ENCODE peak calls at places on chromosomes 1 and 21, in six cellular contexts. One of them, this sample, is unnamed.

GRCh38 chr1:176773038-176773437 is 310.1 kb downstream of the PAPPA2 start:
- DNase-seq in IMR-90: no peak
- DNase-seq in H1: no peak
- DNase-seq in mesendoderm: no peak
- DNase-seq in H9: no peak
- DNase-seq in mesenchymal stem cell: no peak
- DNase-seq in this sample: no peak

GRCh38 chr1:21175670-21176581 is 771 bp downstream of the EIF4G3 start:
- DNase-seq in IMR-90: no peak
- DNase-seq in mesendoderm: peak; percentile 78
- DNase-seq in H1: peak; percentile 73
- DNase-seq in mesenchymal stem cell: peak; percentile 67
- DNase-seq in H9: peak; percentile 43
- DNase-seq in this sample: peak; percentile 36

GRCh38 chr1:40926441-40926840 is 53.1 kb upstream of the CTPS1 start:
- DNase-seq in mesenchymal stem cell: peak; percentile 41
- DNase-seq in IMR-90: no peak
- DNase-seq in H9: no peak
- DNase-seq in mesendoderm: no peak
- DNase-seq in H1: no peak
- DNase-seq in this sample: no peak

GRCh38 chr1:115829023-115829674 is 11.8 kb downstream of the NHLH2 start:
- DNase-seq in mesendoderm: peak; percentile 92
- DNase-seq in H9: no peak
- DNase-seq in IMR-90: peak; percentile 84
- DNase-seq in H1: peak; percentile 50
- DNase-seq in mesenchymal stem cell: peak; percentile 93
- DNase-seq in this sample: no peak

GRCh38 chr1:22550021-22550420 is 13.3 kb upstream of the EPHA8 start:
- DNase-seq in H9: no peak
- DNase-seq in mesenchymal stem cell: no peak
- DNase-seq in IMR-90: no peak
- DNase-seq in mesendoderm: no peak
- DNase-seq in H1: no peak
- DNase-seq in this sample: no peak

GRCh38 chr1:233389169-233389568 is 61.6 kb downstream of the MAP3K21 start:
- DNase-seq in mesendoderm: peak; percentile 12
- DNase-seq in H1: no peak
- DNase-seq in H9: no peak
- DNase-seq in mesenchymal stem cell: no peak
- DNase-seq in IMR-90: no peak
- DNase-seq in this sample: no peak

GRCh38 chr1:234603221-234604204 is 6.5 kb downstream of the IRF2BP2 start:
- DNase-seq in IMR-90: peak; percentile 77
- DNase-seq in mesendoderm: no peak
- DNase-seq in mesenchymal stem cell: peak; percentile 83
- DNase-seq in H9: no peak
- DNase-seq in H1: no peak
- DNase-seq in this sample: no peak

GRCh38 chr21:38989097-38989744 is 183.5 kb downstream of the ETS2 start:
- DNase-seq in mesendoderm: no peak
- DNase-seq in IMR-90: no peak
- DNase-seq in H1: no peak
- DNase-seq in mesenchymal stem cell: no peak
- DNase-seq in H9: no peak
- DNase-seq in this sample: no peak

GRCh38 chr1:222040163-222040900 is 298.4 kb upstream of the DUSP10 start:
- DNase-seq in mesenchymal stem cell: no peak
- DNase-seq in H9: no peak
- DNase-seq in H1: no peak
- DNase-seq in IMR-90: no peak
- DNase-seq in mesendoderm: no peak
- DNase-seq in this sample: no peak

GRCh38 chr1:9717193-9718005 is 65.9 kb downstream of the PIK3CD start:
- DNase-seq in mesendoderm: peak; percentile 86
- DNase-seq in mesenchymal stem cell: no peak
- DNase-seq in H9: peak; percentile 78
- DNase-seq in H1: no peak
- DNase-seq in IMR-90: no peak
- DNase-seq in this sample: no peak

GRCh38 chr1:235557495-235557894 is 53.2 kb upstream of the B3GALNT2 start:
- DNase-seq in mesenchymal stem cell: no peak
- DNase-seq in mesendoderm: peak; percentile 39
- DNase-seq in IMR-90: no peak
- DNase-seq in H9: peak; percentile 60
- DNase-seq in H1: peak; percentile 83
- DNase-seq in this sample: no peak

GRCh38 chr1:202117898-202118371 is 4.8 kb upstream of the GPR37L1 start:
- DNase-seq in H1: no peak
- DNase-seq in mesenchymal stem cell: no peak
- DNase-seq in H9: no peak
- DNase-seq in mesendoderm: no peak
- DNase-seq in IMR-90: no peak
- DNase-seq in this sample: no peak

GRCh38 chr21:39086547-39086946 is 96.7 kb downstream of the PSMG1 start:
- DNase-seq in mesenchymal stem cell: no peak
- DNase-seq in mesendoderm: no peak
- DNase-seq in H9: no peak
- DNase-seq in IMR-90: no peak
- DNase-seq in H1: no peak
- DNase-seq in this sample: no peak

GRCh38 chr1:186183219-186183618 is 191.8 kb downstream of the TPR start:
- DNase-seq in IMR-90: peak; percentile 58
- DNase-seq in H1: no peak
- DNase-seq in H9: no peak
- DNase-seq in mesenchymal stem cell: peak; percentile 24
- DNase-seq in mesendoderm: no peak
- DNase-seq in this sample: no peak

GRCh38 chr1:179142889-179143299 is 61.0 kb downstream of the TOR3A start:
- DNase-seq in IMR-90: peak; percentile 99
- DNase-seq in H1: no peak
- DNase-seq in mesendoderm: peak; percentile 67
- DNase-seq in mesenchymal stem cell: peak; percentile 99
- DNase-seq in H9: no peak
- DNase-seq in this sample: no peak

GRCh38 chr1:219209578-219209977 is 35.9 kb downstream of the LYPLAL1 start:
- DNase-seq in H9: no peak
- DNase-seq in mesenchymal stem cell: no peak
- DNase-seq in IMR-90: no peak
- DNase-seq in H1: no peak
- DNase-seq in mesendoderm: peak; percentile 80
- DNase-seq in this sample: no peak

GRCh38 chr21:38815060-38815405 is 9.3 kb downstream of the ETS2 start:
- DNase-seq in mesenchymal stem cell: peak; percentile 57
- DNase-seq in H9: no peak
- DNase-seq in IMR-90: peak; percentile 95
- DNase-seq in H1: no peak
- DNase-seq in mesendoderm: no peak
- DNase-seq in this sample: no peak

GRCh38 chr1:116448785-116449385 is 75.8 kb downstream of the ATP1A1 start:
- DNase-seq in mesenchymal stem cell: peak; percentile 21
- DNase-seq in H1: no peak
- DNase-seq in H9: no peak
- DNase-seq in mesendoderm: no peak
- DNase-seq in IMR-90: peak; percentile 9
- DNase-seq in this sample: no peak

GRCh38 chr1:54037476-54037875 is 15.5 kb downstream of the TMEM59 start:
- DNase-seq in IMR-90: peak; percentile 60
- DNase-seq in mesendoderm: no peak
- DNase-seq in mesenchymal stem cell: no peak
- DNase-seq in H1: no peak
- DNase-seq in H9: no peak
- DNase-seq in this sample: no peak

GRCh38 chr1:231214918-231215675 is 25.9 kb upstream of the GNPAT start:
- DNase-seq in mesenchymal stem cell: no peak
- DNase-seq in IMR-90: no peak
- DNase-seq in mesendoderm: no peak
- DNase-seq in H1: no peak
- DNase-seq in H9: no peak
- DNase-seq in this sample: no peak

GRCh38 chr1:231216515-231216914 is 24.5 kb upstream of the GNPAT start:
- DNase-seq in H1: no peak
- DNase-seq in mesenchymal stem cell: no peak
- DNase-seq in IMR-90: no peak
- DNase-seq in mesendoderm: peak; percentile 27
- DNase-seq in H9: no peak
- DNase-seq in this sample: no peak

GRCh38 chr1:231215676-231216385 is 25.2 kb upstream of the GNPAT start:
- DNase-seq in mesendoderm: no peak
- DNase-seq in mesenchymal stem cell: no peak
- DNase-seq in H1: no peak
- DNase-seq in IMR-90: no peak
- DNase-seq in H9: no peak
- DNase-seq in this sample: no peak

GRCh38 chr1:231211005-231211857 is 29.8 kb upstream of the GNPAT start:
- DNase-seq in H1: peak; percentile 99
- DNase-seq in H9: peak; percentile 94
- DNase-seq in mesendoderm: peak; percentile 89
- DNase-seq in IMR-90: peak; percentile 53
- DNase-seq in mesenchymal stem cell: peak; percentile 74
- DNase-seq in this sample: peak; percentile 84

GRCh38 chr1:231213831-231214573 is 27.0 kb upstream of the GNPAT start:
- DNase-seq in mesenchymal stem cell: no peak
- DNase-seq in H1: no peak
- DNase-seq in H9: no peak
- DNase-seq in IMR-90: no peak
- DNase-seq in mesendoderm: no peak
- DNase-seq in this sample: no peak
- H3K23ac ChIP-seq in mesenchymal stem cell: no peak overlapping the region
- H3K23ac ChIP-seq in H1: no peak overlapping the region
- H3K23ac ChIP-seq in H9: no peak overlapping the region
- H3K23ac ChIP-seq in IMR-90: no peak overlapping the region
- H3K23ac ChIP-seq in mesendoderm: no peak overlapping the region
- H3K23ac ChIP-seq in this sample: no peak overlapping the region

GRCh38 chr1:80892452-80892995 is 908.2 kb upstream of the ADGRL2 start:
- DNase-seq in H9: no peak
- DNase-seq in mesendoderm: peak; percentile 15
- DNase-seq in H1: no peak
- DNase-seq in IMR-90: peak; percentile 4
- DNase-seq in mesenchymal stem cell: peak; percentile 45
- DNase-seq in this sample: peak; percentile 12
- H4K8ac ChIP-seq in H9: no peak overlapping the region
- H4K8ac ChIP-seq in mesendoderm: no peak overlapping the region
- H4K8ac ChIP-seq in H1: no peak overlapping the region
- H4K8ac ChIP-seq in IMR-90: no peak overlapping the region
- H4K8ac ChIP-seq in mesenchymal stem cell: no peak overlapping the region
- H4K8ac ChIP-seq in this sample: no peak overlapping the region

GRCh38 chr1:42176902-42177519 is 12.5 kb upstream of the GUCA2A start:
- DNase-seq in H1: no peak
- DNase-seq in mesendoderm: peak; percentile 78
- DNase-seq in IMR-90: peak; percentile 55
- DNase-seq in mesenchymal stem cell: peak; percentile 47
- DNase-seq in H9: peak; percentile 71
- DNase-seq in this sample: peak; percentile 21

GRCh38 chr1:42177551-42177981 is 13.0 kb upstream of the GUCA2A start:
- DNase-seq in mesendoderm: no peak
- DNase-seq in IMR-90: peak; percentile 89
- DNase-seq in H9: no peak
- DNase-seq in H1: no peak
- DNase-seq in mesenchymal stem cell: peak; percentile 85
- DNase-seq in this sample: no peak

GRCh38 chr1:42173155-42173933 is 8.8 kb upstream of the GUCA2A start:
- DNase-seq in mesendoderm: peak; percentile 81
- DNase-seq in H1: peak; percentile 91
- DNase-seq in mesenchymal stem cell: peak; percentile 44
- DNase-seq in IMR-90: peak; percentile 28
- DNase-seq in H9: peak; percentile 84
- DNase-seq in this sample: peak; percentile 73

GRCh38 chr1:42173961-42174715 is 9.6 kb upstream of the GUCA2A start:
- DNase-seq in H1: no peak
- DNase-seq in mesendoderm: no peak
- DNase-seq in IMR-90: peak; percentile 45
- DNase-seq in mesenchymal stem cell: no peak
- DNase-seq in H9: no peak
- DNase-seq in this sample: no peak

DNA sequence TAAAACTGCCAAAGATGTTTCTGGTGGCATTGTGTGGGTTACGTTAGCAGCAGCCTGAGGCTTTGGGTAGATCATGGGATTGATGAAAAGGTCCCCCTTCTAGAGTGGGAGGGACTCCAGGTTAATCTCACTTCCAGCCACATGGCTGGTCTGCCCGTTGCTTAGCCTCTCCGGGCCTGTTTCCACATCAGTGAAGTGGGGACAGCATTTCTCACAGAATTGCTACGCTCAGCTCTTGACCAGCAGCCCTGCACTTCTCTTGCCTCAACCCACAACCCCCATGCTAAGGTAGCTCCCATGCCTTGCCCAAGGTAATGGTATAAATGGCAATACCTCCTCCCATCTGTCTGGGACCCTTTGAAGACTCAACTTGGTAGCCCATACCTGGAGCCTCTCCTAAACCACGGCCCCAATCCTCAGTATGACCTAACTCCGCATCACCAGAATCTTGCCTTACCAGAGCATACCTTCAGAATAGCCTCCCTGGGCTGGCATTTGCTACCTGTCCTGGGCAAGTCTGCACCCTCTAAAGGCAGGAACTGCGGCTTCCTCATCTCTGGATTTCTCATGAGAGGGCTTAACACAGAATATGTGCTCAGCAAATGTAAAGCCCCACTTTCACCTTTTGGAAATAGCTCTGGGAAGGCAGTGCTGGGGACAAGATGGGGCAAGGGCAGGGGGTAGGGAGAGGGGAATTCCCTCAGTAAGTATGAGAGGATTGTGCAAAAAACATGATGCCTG is 10.9 kb upstream of the GUCA2A start:
- DNase-seq in IMR-90: no peak
- DNase-seq in mesendoderm: no peak
- DNase-seq in H1: no peak
- DNase-seq in mesenchymal stem cell: no peak
- DNase-seq in H9: no peak
- DNase-seq in this sample: no peak
- H3K4me1 ChIP-seq in IMR-90: peaks cover 10% of the 10 kb centered on the region
- H3K4me1 ChIP-seq in mesendoderm: peaks cover 6% of the 10 kb centered on the region
- H3K4me1 ChIP-seq in H1: no peaks in the 10 kb centered on the region
- H3K4me1 ChIP-seq in mesenchymal stem cell: peaks cover 9% of the 10 kb centered on the region
- H3K4me1 ChIP-seq in H9: no peaks in the 10 kb centered on the region
- H3K4me1 ChIP-seq in this sample: peaks cover 5% of the 10 kb centered on the region

DNA sequence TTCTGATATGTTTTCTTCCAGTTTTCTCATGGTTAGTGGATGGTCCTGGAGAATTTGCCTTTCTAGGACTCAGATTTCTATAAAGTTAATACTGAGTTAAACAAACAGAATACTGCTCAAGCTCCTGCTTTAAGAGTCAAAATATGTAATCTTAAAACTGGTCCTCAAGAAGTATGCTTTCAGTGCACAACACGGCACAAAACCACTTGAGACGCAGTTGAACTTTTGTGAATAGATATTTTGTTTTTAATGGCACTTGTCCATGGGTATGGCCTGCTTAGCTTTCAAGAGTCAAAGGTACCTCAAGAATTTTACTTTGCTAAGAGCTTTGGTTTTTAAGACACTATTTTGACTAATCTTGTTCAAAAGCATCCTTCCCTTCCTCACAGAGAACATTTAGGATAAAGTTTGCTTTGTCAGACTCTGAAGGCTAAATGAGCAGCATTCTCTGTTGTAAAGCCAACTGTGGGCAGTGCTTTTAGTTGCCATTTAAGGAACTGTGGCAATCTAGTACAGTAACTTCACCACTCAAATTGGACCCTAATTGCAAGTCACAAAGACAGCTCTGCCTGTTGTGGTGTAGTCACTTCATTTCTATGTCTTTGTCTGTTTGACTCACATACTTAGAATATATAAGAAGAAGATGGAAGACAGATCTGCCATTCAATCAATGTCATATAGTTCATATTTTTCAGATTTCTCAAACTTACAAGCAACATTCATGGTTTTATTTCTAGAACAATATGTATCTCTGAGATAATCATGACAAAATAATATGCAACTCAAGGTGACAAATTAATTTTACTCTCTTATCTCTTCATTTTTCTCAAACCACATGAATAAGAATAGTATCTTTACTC is 28.8 kb downstream of the SAMD13 start:
- DNase-seq in mesendoderm: no peak
- DNase-seq in H9: no peak
- DNase-seq in IMR-90: no peak
- DNase-seq in mesenchymal stem cell: no peak
- DNase-seq in H1: no peak
- DNase-seq in this sample: no peak
- H3K23ac ChIP-seq in mesendoderm: no peak overlapping the region
- H3K23ac ChIP-seq in H9: no peak overlapping the region
- H3K23ac ChIP-seq in IMR-90: no peak overlapping the region
- H3K23ac ChIP-seq in mesenchymal stem cell: no peak overlapping the region
- H3K23ac ChIP-seq in H1: no peak overlapping the region
- H3K23ac ChIP-seq in this sample: no peak overlapping the region

This sample was measured in neuronal stem cell.